ENCODE peak calls at places on chromosomes 4 and X, in nine cellular contexts. One of them, this sample, is unnamed.

GRCh38 chrX:18971506-18971905 is 12.4 kb downstream of the PHKA2 start:
- DNase-seq in Panc1: no peak
- DNase-seq in HL-60: no peak
- DNase-seq in HCT116: no peak
- DNase-seq in SK-N-SH: no peak
- DNase-seq in K562: no peak
- DNase-seq in HepG2: no peak
- DNase-seq in GM12878: no peak
- DNase-seq in GM23338: no peak
- DNase-seq in this sample: no peak

GRCh38 chr4:95161781-95162469 is 386.8 kb downstream of the UNC5C start:
- DNase-seq in Panc1: no peak
- DNase-seq in HL-60: no peak
- DNase-seq in HCT116: no peak
- DNase-seq in SK-N-SH: no peak
- DNase-seq in K562: no peak
- DNase-seq in HepG2: no peak
- DNase-seq in GM12878: no peak
- DNase-seq in GM23338: no peak
- DNase-seq in this sample: no peak

GRCh38 chrX:131595120-131595519 is 51.2 kb downstream of the OR13H1 start:
- DNase-seq in Panc1: no peak
- DNase-seq in HL-60: no peak
- DNase-seq in HCT116: no peak
- DNase-seq in SK-N-SH: no peak
- DNase-seq in K562: no peak
- DNase-seq in HepG2: no peak
- DNase-seq in GM12878: no peak
- DNase-seq in GM23338: no peak
- DNase-seq in this sample: no peak

GRCh38 chr4:107265859-107266258 is 229.7 kb upstream of the DKK2 start:
- DNase-seq in Panc1: no peak
- DNase-seq in HL-60: no peak
- DNase-seq in HCT116: no peak
- DNase-seq in SK-N-SH: no peak
- DNase-seq in K562: no peak
- DNase-seq in HepG2: no peak
- DNase-seq in GM12878: no peak
- DNase-seq in GM23338: no peak
- DNase-seq in this sample: no peak

GRCh38 chrX:96383428-96383827 is 301.2 kb upstream of the DIAPH2 start:
- DNase-seq in Panc1: no peak
- DNase-seq in HL-60: no peak
- DNase-seq in HCT116: no peak
- DNase-seq in SK-N-SH: no peak
- DNase-seq in K562: no peak
- DNase-seq in HepG2: no peak
- DNase-seq in GM12878: no peak
- DNase-seq in GM23338: no peak
- DNase-seq in this sample: no peak

GRCh38 chr4:147108409-147108808 is 162.7 kb upstream of the TTC29 start:
- DNase-seq in Panc1: no peak
- DNase-seq in HL-60: no peak
- DNase-seq in HCT116: no peak
- DNase-seq in SK-N-SH: no peak
- DNase-seq in K562: no peak
- DNase-seq in HepG2: no peak
- DNase-seq in GM12878: no peak
- DNase-seq in GM23338: no peak
- DNase-seq in this sample: no peak

GRCh38 chr4:19850909-19851308 is 400.8 kb upstream of the SLIT2 start:
- DNase-seq in Panc1: peak; percentile 32
- DNase-seq in HL-60: no peak
- DNase-seq in HCT116: peak; percentile 31
- DNase-seq in SK-N-SH: no peak
- DNase-seq in K562: no peak
- DNase-seq in HepG2: no peak
- DNase-seq in GM12878: no peak
- DNase-seq in GM23338: no peak
- DNase-seq in this sample: no peak

GRCh38 chrX:151753313-151754041 is 18.9 kb downstream of the CNGA2 start:
- DNase-seq in Panc1: peak; percentile 22
- DNase-seq in HL-60: no peak
- DNase-seq in HCT116: peak; percentile 13
- DNase-seq in SK-N-SH: peak; percentile 64
- DNase-seq in K562: peak; percentile 65
- DNase-seq in HepG2: peak; percentile 13
- DNase-seq in GM12878: no peak
- DNase-seq in GM23338: peak; percentile 74
- DNase-seq in this sample: peak; percentile 63

GRCh38 chrX:40146471-40147398 is 49.0 kb upstream of the BCOR start:
- DNase-seq in Panc1: no peak
- DNase-seq in HL-60: no peak
- DNase-seq in HCT116: no peak
- DNase-seq in SK-N-SH: peak; percentile 65
- DNase-seq in K562: no peak
- DNase-seq in HepG2: no peak
- DNase-seq in GM12878: no peak
- DNase-seq in GM23338: peak; percentile 62
- DNase-seq in this sample: no peak

GRCh38 chrX:107894038-107894437 is 68.4 kb downstream of the MID2 start:
- DNase-seq in Panc1: peak; percentile 25
- DNase-seq in HL-60: no peak
- DNase-seq in HCT116: peak; percentile 51
- DNase-seq in SK-N-SH: peak; percentile 41
- DNase-seq in K562: peak; percentile 36
- DNase-seq in HepG2: peak; percentile 47
- DNase-seq in GM12878: peak; percentile 20
- DNase-seq in GM23338: peak; percentile 68
- DNase-seq in this sample: peak; percentile 61

GRCh38 chrX:24563291-24564010 is 83.7 kb downstream of the PCYT1B start:
- DNase-seq in Panc1: no peak
- DNase-seq in HL-60: no peak
- DNase-seq in HCT116: no peak
- DNase-seq in SK-N-SH: no peak
- DNase-seq in K562: no peak
- DNase-seq in HepG2: no peak
- DNase-seq in GM12878: no peak
- DNase-seq in GM23338: no peak
- DNase-seq in this sample: no peak

GRCh38 chrX:67544281-67544680 is 460 bp downstream of the AR start:
- DNase-seq in Panc1: no peak
- DNase-seq in HL-60: no peak
- DNase-seq in HCT116: no peak
- DNase-seq in SK-N-SH: peak; percentile 11
- DNase-seq in K562: no peak
- DNase-seq in HepG2: no peak
- DNase-seq in GM12878: no peak
- DNase-seq in GM23338: peak; percentile 31
- DNase-seq in this sample: peak; percentile 18

GRCh38 chr4:25184056-25184455 is 23.8 kb upstream of the SEPSECS start:
- DNase-seq in Panc1: no peak
- DNase-seq in HL-60: no peak
- DNase-seq in HCT116: no peak
- DNase-seq in SK-N-SH: no peak
- DNase-seq in K562: no peak
- DNase-seq in HepG2: no peak
- DNase-seq in GM12878: no peak
- DNase-seq in GM23338: no peak
- DNase-seq in this sample: no peak

GRCh38 chrX:16484338-16484737 is 165.6 kb upstream of the S100G start:
- DNase-seq in Panc1: peak; percentile 10
- DNase-seq in HL-60: peak; percentile 2
- DNase-seq in HCT116: peak; percentile 56
- DNase-seq in SK-N-SH: no peak
- DNase-seq in K562: no peak
- DNase-seq in HepG2: no peak
- DNase-seq in GM12878: no peak
- DNase-seq in GM23338: no peak
- DNase-seq in this sample: peak; percentile 33

GRCh38 chrX:74492720-74493201 is 71.5 kb downstream of the SLC16A2 start:
- DNase-seq in Panc1: no peak
- DNase-seq in HL-60: no peak
- DNase-seq in HCT116: no peak
- DNase-seq in SK-N-SH: peak; percentile 16
- DNase-seq in K562: no peak
- DNase-seq in HepG2: no peak
- DNase-seq in GM12878: no peak
- DNase-seq in GM23338: peak; percentile 66
- DNase-seq in this sample: peak; percentile 1

GRCh38 chrX:137878401-137878800 is 312.5 kb downstream of the ZIC3 start:
- DNase-seq in Panc1: no peak
- DNase-seq in HL-60: no peak
- DNase-seq in HCT116: no peak
- DNase-seq in SK-N-SH: no peak
- DNase-seq in K562: no peak
- DNase-seq in HepG2: no peak
- DNase-seq in GM12878: no peak
- DNase-seq in GM23338: no peak
- DNase-seq in this sample: no peak
- TF ChIP-seq REST in Panc1: no peak
- TF ChIP-seq REST in HL-60: no peak
- TF ChIP-seq REST in HCT116: no peak
- TF ChIP-seq REST in SK-N-SH: no peak
- TF ChIP-seq REST in K562: no peak
- TF ChIP-seq REST in HepG2: no peak
- TF ChIP-seq REST in GM12878: no peak
- TF ChIP-seq REST in GM23338: no peak
- TF ChIP-seq REST in this sample: no peak

DNA sequence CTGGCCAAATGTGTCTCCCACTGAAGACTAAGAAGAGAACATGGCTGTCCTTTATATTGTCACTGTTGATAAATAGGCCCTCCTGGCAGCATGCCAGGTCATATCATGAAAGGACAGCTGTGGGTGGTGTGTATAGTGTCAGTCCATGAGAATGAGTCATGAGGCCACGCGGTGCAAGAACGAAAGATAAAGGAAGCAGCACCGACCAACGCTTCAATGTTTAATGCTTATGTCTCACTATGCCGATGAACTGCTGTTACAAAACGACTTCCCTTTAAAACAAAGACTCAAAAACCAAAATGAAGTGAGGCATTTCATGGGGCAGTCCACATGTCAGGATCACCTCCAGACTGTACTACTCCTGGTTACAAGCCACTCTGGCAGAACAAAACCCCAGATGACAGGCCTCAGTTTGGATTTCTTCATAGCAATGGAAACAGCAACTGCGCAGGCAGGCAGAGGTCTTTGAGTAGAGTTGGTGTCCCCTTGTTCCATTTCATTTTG is 5.2 kb upstream of the TCEANC start:
- DNase-seq in Panc1: no peak
- DNase-seq in HL-60: peak; percentile 71
- DNase-seq in HCT116: peak; percentile 57
- DNase-seq in SK-N-SH: no peak
- DNase-seq in K562: peak; percentile 77
- DNase-seq in HepG2: peak; percentile 78
- DNase-seq in GM12878: no peak
- DNase-seq in GM23338: no peak
- DNase-seq in this sample: peak; percentile 16
- TF ChIP-seq REST in Panc1: no peak
- TF ChIP-seq REST in HL-60: no peak
- TF ChIP-seq REST in HCT116: no peak
- TF ChIP-seq REST in SK-N-SH: no peak
- TF ChIP-seq REST in K562: peak; percentile 50
- TF ChIP-seq REST in HepG2: no peak
- TF ChIP-seq REST in GM12878: no peak
- TF ChIP-seq REST in GM23338: no peak
- TF ChIP-seq REST in this sample: no peak

DNA sequence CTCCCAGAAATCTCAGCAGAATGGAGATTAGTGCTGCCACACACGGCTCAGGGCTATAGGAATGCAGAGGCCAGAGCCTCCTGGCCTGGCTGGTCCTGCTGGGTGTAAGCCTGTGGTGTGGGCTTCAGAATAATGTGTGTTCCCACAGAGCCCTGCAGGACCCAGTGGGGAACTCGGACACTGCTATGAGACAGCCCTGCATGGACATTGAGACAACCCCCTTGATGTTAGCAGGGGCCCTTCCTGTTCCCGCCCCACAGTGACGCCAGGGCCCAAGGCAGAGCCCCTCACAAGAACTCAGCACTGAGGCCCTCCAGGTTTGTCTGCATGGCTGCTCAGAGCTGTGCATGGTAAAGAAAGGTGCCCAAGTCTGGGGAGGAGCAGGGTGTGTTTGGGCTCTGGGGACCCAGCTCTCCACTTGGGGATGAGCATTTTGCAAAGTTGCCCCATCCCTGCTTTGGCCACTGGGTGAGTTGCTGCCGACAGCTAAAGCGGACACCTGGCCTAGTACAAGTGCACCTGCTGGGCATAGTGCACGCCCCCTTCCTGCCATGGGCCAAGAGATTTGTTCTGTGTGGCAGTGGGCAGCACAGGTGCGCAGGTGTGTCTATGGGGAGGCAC is 1.9 kb upstream of the MXD4 start:
- DNase-seq in Panc1: no peak
- DNase-seq in HL-60: no peak
- DNase-seq in HCT116: no peak
- DNase-seq in SK-N-SH: no peak
- DNase-seq in K562: no peak
- DNase-seq in HepG2: no peak
- DNase-seq in GM12878: no peak
- DNase-seq in GM23338: no peak
- DNase-seq in this sample: no peak
- TF ChIP-seq REST in Panc1: no peak
- TF ChIP-seq REST in HL-60: no peak
- TF ChIP-seq REST in HCT116: no peak
- TF ChIP-seq REST in SK-N-SH: no peak
- TF ChIP-seq REST in K562: no peak
- TF ChIP-seq REST in HepG2: no peak
- TF ChIP-seq REST in GM12878: no peak
- TF ChIP-seq REST in GM23338: no peak
- TF ChIP-seq REST in this sample: no peak

DNA sequence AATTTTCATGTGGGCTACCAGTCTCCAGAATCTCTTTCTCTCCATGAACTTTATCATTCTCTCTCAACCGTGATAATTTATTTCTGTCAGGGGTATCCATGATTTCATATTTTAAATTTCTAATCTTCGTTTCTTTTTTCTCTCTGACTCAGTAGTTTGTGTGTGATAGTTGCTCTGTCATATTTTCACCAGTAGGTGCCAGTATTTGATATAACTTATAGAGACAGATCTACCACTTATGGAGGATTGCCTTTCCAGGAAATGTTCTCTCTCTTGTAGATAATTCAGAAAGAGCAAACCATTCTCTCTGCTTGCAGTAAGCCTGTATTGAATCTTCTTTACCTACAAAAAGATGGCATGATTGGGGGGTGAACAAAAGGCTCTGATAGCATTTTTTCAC is 79.3 kb upstream of the DYNLT3 start:
- DNase-seq in Panc1: no peak
- DNase-seq in HL-60: no peak
- DNase-seq in HCT116: no peak
- DNase-seq in SK-N-SH: peak; percentile 8
- DNase-seq in K562: peak; percentile 14
- DNase-seq in HepG2: peak; percentile 25
- DNase-seq in GM12878: peak; percentile 4
- DNase-seq in GM23338: peak; percentile 47
- DNase-seq in this sample: peak; percentile 2
- TF ChIP-seq REST in Panc1: no peak
- TF ChIP-seq REST in HL-60: no peak
- TF ChIP-seq REST in HCT116: no peak
- TF ChIP-seq REST in SK-N-SH: no peak
- TF ChIP-seq REST in K562: no peak
- TF ChIP-seq REST in HepG2: no peak
- TF ChIP-seq REST in GM12878: no peak
- TF ChIP-seq REST in GM23338: no peak
- TF ChIP-seq REST in this sample: no peak